ENCODE peak calls at places on chromosomes 16 and 17, in six cellular contexts. T is right lobe of liver; F is stimulated activated CD8-positive, alpha-beta memory T cell treated with anti-CD3 and anti-CD28 coated beads, Interleukin-4, amount 100 ng/mL, for 48 hours; X is dermis blood vessel endothelial cell; P is nucleus accumbens; S is aorta. G is an unnamed sample.

GRCh38 chr17:47209499-47209898 is 351 bp downstream of the MYL4 start:
- DNase-seq in T (no peak), F (no peak), X (no peak), P (no peak), S (no peak), G (no peak)

GRCh38 chr16:54342001-54342776 is 55.6 kb upstream of the IRX3 start:
- DNase-seq in T (no peak), F (no peak), X (no peak), P (no peak), S (no peak), G (no peak)

GRCh38 chr17:10697092-10698081 is at the start of the genes ADPRM and SCO1:
- DNase-seq in T (peak), F (peak), X (peak), P (peak), S (peak), G (peak)

GRCh38 chr16:46845952-46846351 is 15.0 kb upstream of the C16orf87 start:
- DNase-seq in T (no peak), F (no peak), X (no peak), P (no peak), S (no peak), G (no peak)

GRCh38 chr16:29830774-29831173 is 10.5 kb downstream of the MVP start:
- DNase-seq in T (no peak), F (no peak), X (no peak), P (no peak), S (no peak), G (no peak)

GRCh38 chr17:13601776-13602551 is at the start of gene HS3ST3A1:
- DNase-seq in T (peak), F (peak), X (no peak), P (no peak), S (peak), G (peak)

GRCh38 chr17:69608808-69609494 is 194.5 kb downstream of the MAP2K6 start:
- DNase-seq in T (no peak), F (no peak), X (peak), P (no peak), S (peak), G (peak)

GRCh38 chr17:4086041-4086483 is 56.8 kb downstream of the ZZEF1 start:
- DNase-seq in T (no peak), F (no peak), X (no peak), P (no peak), S (no peak), G (no peak)

GRCh38 chr16:28984619-28985135 is at the start of gene LAT:
- DNase-seq in T (no peak), F (peak), X (peak), P (no peak), S (no peak), G (no peak)

GRCh38 chr16:81541314-81541713 is 96.7 kb downstream of the CMIP start:
- DNase-seq in T (no peak), F (no peak), X (no peak), P (no peak), S (no peak), G (no peak)

GRCh38 chr16:80674884-80675283 is 129.5 kb downstream of the CDYL2 start:
- DNase-seq in T (no peak), F (no peak), X (no peak), P (no peak), S (no peak), G (no peak)

GRCh38 chr17:63165420-63165819 is 199.4 kb downstream of the TANC2 start:
- DNase-seq in T (no peak), F (no peak), X (no peak), P (no peak), S (no peak), G (no peak)

G was measured in SJSA1.